ENCODE peak calls at places on chromosome 5, in ten cellular contexts. One of them, this sample, is unnamed.

GRCh38 chr5:13660072-13660471 is 284.4 kb downstream of the DNAH5 start:
- DNase-seq in naive thymus-derived CD4-positive, alpha-beta T cell: no peak
- DNase-seq in cardiac muscle cell: no peak
- DNase-seq in heart right ventricle: no peak
- DNase-seq in substantia nigra: no peak
- DNase-seq in aorta: no peak
- DNase-seq in CD4-positive, alpha-beta memory T cell: no peak
- DNase-seq in A549: peak; percentile 20
- DNase-seq in tibial nerve: no peak
- DNase-seq in IMR-90: peak; percentile 70
- DNase-seq in this sample: no peak

GRCh38 chr5:33843579-33843978 is 48.2 kb downstream of the ADAMTS12 start:
- DNase-seq in cardiac muscle cell: peak; percentile 76
- DNase-seq in naive thymus-derived CD4-positive, alpha-beta T cell: no peak
- DNase-seq in substantia nigra: no peak
- DNase-seq in CD4-positive, alpha-beta memory T cell: no peak
- DNase-seq in A549: no peak
- DNase-seq in IMR-90: peak; percentile 87
- DNase-seq in aorta: no peak
- DNase-seq in tibial nerve: no peak
- DNase-seq in heart right ventricle: no peak
- DNase-seq in this sample: no peak

GRCh38 chr5:180618830-180619562 is 27.7 kb upstream of the SCGB3A1 start:
- DNase-seq in CD4-positive, alpha-beta memory T cell: no peak
- DNase-seq in cardiac muscle cell: peak; percentile 58
- DNase-seq in naive thymus-derived CD4-positive, alpha-beta T cell: peak; percentile 53
- DNase-seq in substantia nigra: no peak
- DNase-seq in aorta: no peak
- DNase-seq in heart right ventricle: no peak
- DNase-seq in A549: peak; percentile 83
- DNase-seq in tibial nerve: no peak
- DNase-seq in IMR-90: peak; percentile 47
- DNase-seq in this sample: no peak

GRCh38 chr5:56155992-56156584 is 77.0 kb downstream of the ANKRD55 start:
- DNase-seq in naive thymus-derived CD4-positive, alpha-beta T cell: no peak
- DNase-seq in cardiac muscle cell: no peak
- DNase-seq in heart right ventricle: no peak
- DNase-seq in CD4-positive, alpha-beta memory T cell: no peak
- DNase-seq in IMR-90: no peak
- DNase-seq in substantia nigra: peak; percentile 42
- DNase-seq in aorta: no peak
- DNase-seq in A549: no peak
- DNase-seq in tibial nerve: no peak
- DNase-seq in this sample: peak; percentile 37

GRCh38 chr5:142319105-142319504 is 5.7 kb downstream of the SPRY4 start:
- DNase-seq in CD4-positive, alpha-beta memory T cell: no peak
- DNase-seq in IMR-90: no peak
- DNase-seq in aorta: no peak
- DNase-seq in naive thymus-derived CD4-positive, alpha-beta T cell: no peak
- DNase-seq in A549: no peak
- DNase-seq in substantia nigra: no peak
- DNase-seq in tibial nerve: no peak
- DNase-seq in cardiac muscle cell: no peak
- DNase-seq in heart right ventricle: no peak
- DNase-seq in this sample: no peak

GRCh38 chr5:6535594-6535993 is 86.9 kb downstream of the UBE2QL1 start:
- DNase-seq in CD4-positive, alpha-beta memory T cell: no peak
- DNase-seq in heart right ventricle: no peak
- DNase-seq in A549: no peak
- DNase-seq in tibial nerve: no peak
- DNase-seq in cardiac muscle cell: no peak
- DNase-seq in naive thymus-derived CD4-positive, alpha-beta T cell: no peak
- DNase-seq in substantia nigra: no peak
- DNase-seq in aorta: no peak
- DNase-seq in IMR-90: no peak
- DNase-seq in this sample: no peak

GRCh38 chr5:30540150-30540549 is 653.3 kb upstream of the CDH6 start:
- DNase-seq in naive thymus-derived CD4-positive, alpha-beta T cell: no peak
- DNase-seq in tibial nerve: no peak
- DNase-seq in aorta: no peak
- DNase-seq in A549: no peak
- DNase-seq in CD4-positive, alpha-beta memory T cell: no peak
- DNase-seq in substantia nigra: no peak
- DNase-seq in cardiac muscle cell: no peak
- DNase-seq in IMR-90: no peak
- DNase-seq in heart right ventricle: no peak
- DNase-seq in this sample: no peak

GRCh38 chr5:126501448-126501847 is 78.2 kb downstream of the GRAMD2B start:
- DNase-seq in cardiac muscle cell: no peak
- DNase-seq in A549: no peak
- DNase-seq in heart right ventricle: no peak
- DNase-seq in CD4-positive, alpha-beta memory T cell: no peak
- DNase-seq in tibial nerve: no peak
- DNase-seq in aorta: no peak
- DNase-seq in IMR-90: no peak
- DNase-seq in substantia nigra: no peak
- DNase-seq in naive thymus-derived CD4-positive, alpha-beta T cell: no peak
- DNase-seq in this sample: no peak

GRCh38 chr5:154899107-154899816 is 38.7 kb downstream of the GEMIN5 start:
- DNase-seq in tibial nerve: no peak
- DNase-seq in A549: no peak
- DNase-seq in substantia nigra: no peak
- DNase-seq in aorta: no peak
- DNase-seq in IMR-90: no peak
- DNase-seq in naive thymus-derived CD4-positive, alpha-beta T cell: no peak
- DNase-seq in CD4-positive, alpha-beta memory T cell: no peak
- DNase-seq in heart right ventricle: no peak
- DNase-seq in cardiac muscle cell: no peak
- DNase-seq in this sample: no peak

GRCh38 chr5:36929438-36929837 is 52.9 kb downstream of the NIPBL start:
- DNase-seq in naive thymus-derived CD4-positive, alpha-beta T cell: no peak
- DNase-seq in A549: no peak
- DNase-seq in cardiac muscle cell: no peak
- DNase-seq in heart right ventricle: no peak
- DNase-seq in tibial nerve: no peak
- DNase-seq in substantia nigra: no peak
- DNase-seq in CD4-positive, alpha-beta memory T cell: no peak
- DNase-seq in IMR-90: no peak
- DNase-seq in aorta: no peak
- DNase-seq in this sample: no peak

GRCh38 chr5:111299067-111299481 is 74.9 kb downstream of the CAMK4 start:
- DNase-seq in aorta: no peak
- DNase-seq in naive thymus-derived CD4-positive, alpha-beta T cell: peak; percentile 7
- DNase-seq in heart right ventricle: no peak
- DNase-seq in substantia nigra: no peak
- DNase-seq in CD4-positive, alpha-beta memory T cell: no peak
- DNase-seq in A549: peak; percentile 2
- DNase-seq in cardiac muscle cell: peak; percentile 15
- DNase-seq in IMR-90: no peak
- DNase-seq in tibial nerve: no peak
- DNase-seq in this sample: no peak

GRCh38 chr5:79023323-79023722 is 38.2 kb upstream of the ARSB start:
- DNase-seq in heart right ventricle: no peak
- DNase-seq in cardiac muscle cell: no peak
- DNase-seq in aorta: no peak
- DNase-seq in A549: no peak
- DNase-seq in substantia nigra: no peak
- DNase-seq in IMR-90: no peak
- DNase-seq in naive thymus-derived CD4-positive, alpha-beta T cell: no peak
- DNase-seq in CD4-positive, alpha-beta memory T cell: no peak
- DNase-seq in tibial nerve: no peak
- DNase-seq in this sample: no peak

GRCh38 chr5:171595801-171596231 is 176.4 kb downstream of the FGF18 start:
- DNase-seq in cardiac muscle cell: peak; percentile 63
- DNase-seq in aorta: no peak
- DNase-seq in IMR-90: peak; percentile 92
- DNase-seq in substantia nigra: no peak
- DNase-seq in CD4-positive, alpha-beta memory T cell: no peak
- DNase-seq in naive thymus-derived CD4-positive, alpha-beta T cell: no peak
- DNase-seq in heart right ventricle: no peak
- DNase-seq in tibial nerve: no peak
- DNase-seq in A549: peak; percentile 60
- DNase-seq in this sample: peak; percentile 48

GRCh38 chr5:148573374-148573773 is 81.0 kb downstream of the HTR4 start:
- DNase-seq in CD4-positive, alpha-beta memory T cell: no peak
- DNase-seq in naive thymus-derived CD4-positive, alpha-beta T cell: no peak
- DNase-seq in A549: no peak
- DNase-seq in tibial nerve: no peak
- DNase-seq in heart right ventricle: no peak
- DNase-seq in cardiac muscle cell: no peak
- DNase-seq in aorta: no peak
- DNase-seq in substantia nigra: no peak
- DNase-seq in IMR-90: no peak
- DNase-seq in this sample: no peak

GRCh38 chr5:20610650-20611049 is 622.6 kb upstream of the CDH18 start:
- DNase-seq in aorta: no peak
- DNase-seq in CD4-positive, alpha-beta memory T cell: no peak
- DNase-seq in heart right ventricle: no peak
- DNase-seq in substantia nigra: no peak
- DNase-seq in tibial nerve: no peak
- DNase-seq in A549: no peak
- DNase-seq in IMR-90: no peak
- DNase-seq in cardiac muscle cell: no peak
- DNase-seq in naive thymus-derived CD4-positive, alpha-beta T cell: no peak
- DNase-seq in this sample: no peak

GRCh38 chr5:106331415-106331814 is 1339.3 kb downstream of the EFNA5 start:
- DNase-seq in naive thymus-derived CD4-positive, alpha-beta T cell: no peak
- DNase-seq in aorta: no peak
- DNase-seq in cardiac muscle cell: peak; percentile 42
- DNase-seq in substantia nigra: no peak
- DNase-seq in A549: no peak
- DNase-seq in CD4-positive, alpha-beta memory T cell: no peak
- DNase-seq in tibial nerve: no peak
- DNase-seq in heart right ventricle: no peak
- DNase-seq in IMR-90: peak; percentile 98
- DNase-seq in this sample: no peak

GRCh38 chr5:178899289-178899688 is 3.6 kb downstream of the ZFP2 start:
- DNase-seq in heart right ventricle: no peak
- DNase-seq in CD4-positive, alpha-beta memory T cell: no peak
- DNase-seq in A549: no peak
- DNase-seq in aorta: no peak
- DNase-seq in cardiac muscle cell: no peak
- DNase-seq in tibial nerve: no peak
- DNase-seq in substantia nigra: no peak
- DNase-seq in IMR-90: no peak
- DNase-seq in naive thymus-derived CD4-positive, alpha-beta T cell: no peak
- DNase-seq in this sample: no peak

GRCh38 chr5:100823812-100824211 is 79.3 kb downstream of the ST8SIA4 start:
- DNase-seq in tibial nerve: no peak
- DNase-seq in aorta: no peak
- DNase-seq in naive thymus-derived CD4-positive, alpha-beta T cell: no peak
- DNase-seq in IMR-90: no peak
- DNase-seq in heart right ventricle: no peak
- DNase-seq in CD4-positive, alpha-beta memory T cell: no peak
- DNase-seq in substantia nigra: no peak
- DNase-seq in A549: no peak
- DNase-seq in cardiac muscle cell: no peak
- DNase-seq in this sample: no peak
- H3K27ac ChIP-seq in tibial nerve: no peak overlapping the region
- H3K27ac ChIP-seq in aorta: no peak overlapping the region
- H3K27ac ChIP-seq in naive thymus-derived CD4-positive, alpha-beta T cell: no peak overlapping the region
- H3K27ac ChIP-seq in IMR-90: no peak overlapping the region
- H3K27ac ChIP-seq in heart right ventricle: no peak overlapping the region
- H3K27ac ChIP-seq in CD4-positive, alpha-beta memory T cell: no peak overlapping the region
- H3K27ac ChIP-seq in substantia nigra: no peak overlapping the region
- H3K27ac ChIP-seq in A549: no peak overlapping the region
- H3K27ac ChIP-seq in cardiac muscle cell: no peak overlapping the region
- H3K27ac ChIP-seq in this sample: no peak overlapping the region

GRCh38 chr5:44809956-44810276 is 1.2 kb downstream of the MRPS30 start:
- DNase-seq in cardiac muscle cell: no peak
- DNase-seq in naive thymus-derived CD4-positive, alpha-beta T cell: no peak
- DNase-seq in heart right ventricle: no peak
- DNase-seq in CD4-positive, alpha-beta memory T cell: no peak
- DNase-seq in tibial nerve: no peak
- DNase-seq in substantia nigra: no peak
- DNase-seq in aorta: no peak
- DNase-seq in A549: no peak
- DNase-seq in IMR-90: no peak
- DNase-seq in this sample: no peak
- H3K27ac ChIP-seq in cardiac muscle cell: peak overlapping the region; percentile 92
- H3K27ac ChIP-seq in naive thymus-derived CD4-positive, alpha-beta T cell: peak overlapping the region; percentile 81
- H3K27ac ChIP-seq in heart right ventricle: peak overlapping the region; percentile 94
- H3K27ac ChIP-seq in CD4-positive, alpha-beta memory T cell: peak overlapping the region; percentile 78
- H3K27ac ChIP-seq in tibial nerve: no peak overlapping the region
- H3K27ac ChIP-seq in substantia nigra: no peak overlapping the region
- H3K27ac ChIP-seq in aorta: no peak overlapping the region
- H3K27ac ChIP-seq in A549: peak overlapping the region; percentile 90
- H3K27ac ChIP-seq in IMR-90: peak overlapping the region; percentile 79
- H3K27ac ChIP-seq in this sample: peak overlapping the region; percentile 83

DNA sequence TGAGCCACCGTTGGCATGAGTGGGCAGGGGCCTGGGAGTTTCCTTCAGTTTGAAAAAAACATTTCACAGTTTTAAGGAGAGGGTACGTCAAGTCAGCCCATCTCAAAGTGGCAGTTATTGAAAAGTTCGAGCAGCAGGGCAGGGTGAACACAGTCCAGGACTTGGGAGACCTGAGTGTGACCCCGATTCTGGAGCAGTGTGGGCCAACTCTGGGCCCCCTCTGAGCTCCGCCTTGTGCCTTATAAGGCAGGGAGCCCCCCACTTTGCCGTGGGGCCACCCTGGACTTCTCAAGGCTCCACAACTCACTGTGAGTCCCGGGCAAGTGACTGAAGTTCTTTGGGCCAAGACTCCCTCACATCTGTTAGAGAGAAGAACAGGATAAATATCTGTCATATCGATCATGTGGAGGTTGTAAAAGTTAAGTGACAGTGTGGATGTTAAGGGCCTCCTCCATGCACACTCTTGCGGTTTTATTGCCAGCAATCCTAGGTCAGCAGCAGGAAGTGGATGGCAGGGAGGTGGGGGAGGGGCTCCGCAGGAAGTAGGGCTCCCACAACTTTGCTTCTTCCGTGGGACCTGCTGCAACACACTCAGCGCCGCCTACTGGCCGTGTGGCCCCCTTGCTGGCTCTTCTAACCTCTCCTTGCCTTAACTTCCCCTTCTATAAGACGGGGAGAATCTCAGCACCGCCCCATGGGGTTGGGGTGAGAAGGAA is 38.4 kb downstream of the HRH2 start:
- DNase-seq in tibial nerve: peak; percentile 39
- DNase-seq in substantia nigra: peak; percentile 37
- DNase-seq in CD4-positive, alpha-beta memory T cell: peak; percentile 66
- DNase-seq in heart right ventricle: peak; percentile 80
- DNase-seq in A549: peak; percentile 73
- DNase-seq in IMR-90: no peak
- DNase-seq in aorta: peak; percentile 87
- DNase-seq in cardiac muscle cell: peak; percentile 49
- DNase-seq in naive thymus-derived CD4-positive, alpha-beta T cell: peak; percentile 73
- DNase-seq in this sample: peak; percentile 68
- H3K27ac ChIP-seq in tibial nerve: peak overlapping the region; percentile 19
- H3K27ac ChIP-seq in substantia nigra: no peak overlapping the region
- H3K27ac ChIP-seq in CD4-positive, alpha-beta memory T cell: no peak overlapping the region
- H3K27ac ChIP-seq in heart right ventricle: peak overlapping the region; percentile 46
- H3K27ac ChIP-seq in A549: no peak overlapping the region
- H3K27ac ChIP-seq in IMR-90: no peak overlapping the region
- H3K27ac ChIP-seq in aorta: no peak overlapping the region
- H3K27ac ChIP-seq in cardiac muscle cell: peak overlapping the region; percentile 22
- H3K27ac ChIP-seq in naive thymus-derived CD4-positive, alpha-beta T cell: peak overlapping the region; percentile 38
- H3K27ac ChIP-seq in this sample: no peak overlapping the region

GRCh38 chr5:120454094-120454798 is 9.9 kb upstream of the PRR16 start:
- DNase-seq in aorta: no peak
- DNase-seq in substantia nigra: no peak
- DNase-seq in naive thymus-derived CD4-positive, alpha-beta T cell: no peak
- DNase-seq in tibial nerve: no peak
- DNase-seq in cardiac muscle cell: peak; percentile 90
- DNase-seq in A549: no peak
- DNase-seq in IMR-90: peak; percentile 83
- DNase-seq in CD4-positive, alpha-beta memory T cell: no peak
- DNase-seq in heart right ventricle: no peak
- DNase-seq in this sample: no peak
- H3K27ac ChIP-seq in aorta: peak overlapping the region; percentile 9
- H3K27ac ChIP-seq in substantia nigra: no peak overlapping the region
- H3K27ac ChIP-seq in naive thymus-derived CD4-positive, alpha-beta T cell: no peak overlapping the region
- H3K27ac ChIP-seq in tibial nerve: no peak overlapping the region
- H3K27ac ChIP-seq in cardiac muscle cell: no peak overlapping the region
- H3K27ac ChIP-seq in A549: no peak overlapping the region
- H3K27ac ChIP-seq in IMR-90: no peak overlapping the region
- H3K27ac ChIP-seq in CD4-positive, alpha-beta memory T cell: no peak overlapping the region
- H3K27ac ChIP-seq in heart right ventricle: peak overlapping the region; percentile 71
- H3K27ac ChIP-seq in this sample: no peak overlapping the region